ENCODE peak calls at places on chromosome 3, in four cellular contexts. One of them, this sample, is unnamed.

GRCh38 chr3:126750760-126751129 is 46.7 kb downstream of the CHCHD6 start:
- DNase-seq in K562: no peak
- DNase-seq in HepG2: no peak
- DNase-seq in endothelial cell of umbilical vein: no peak
- DNase-seq in this sample: no peak

GRCh38 chr3:184336484-184337230 is 743 bp upstream of the FAM131A start:
- DNase-seq in endothelial cell of umbilical vein: peak
- DNase-seq in HepG2: peak
- DNase-seq in K562: no peak
- DNase-seq in this sample: no peak

GRCh38 chr3:33383951-33384350 is 56.3 kb downstream of the UBP1 start:
- DNase-seq in endothelial cell of umbilical vein: no peak
- DNase-seq in K562: no peak
- DNase-seq in HepG2: no peak
- DNase-seq in this sample: no peak

GRCh38 chr3:58293516-58293915 is 12.5 kb upstream of the RPP14 start:
- DNase-seq in K562: no peak
- DNase-seq in HepG2: no peak
- DNase-seq in endothelial cell of umbilical vein: no peak
- DNase-seq in this sample: no peak

GRCh38 chr3:4850211-4850927 is 128.9 kb upstream of the BHLHE40 start:
- DNase-seq in HepG2: no peak
- DNase-seq in K562: no peak
- DNase-seq in endothelial cell of umbilical vein: no peak
- DNase-seq in this sample: peak

GRCh38 chr3:20015525-20015924 is 3.5 kb upstream of the PP2D1 start:
- DNase-seq in HepG2: no peak
- DNase-seq in K562: peak
- DNase-seq in endothelial cell of umbilical vein: no peak
- DNase-seq in this sample: no peak

GRCh38 chr3:48655063-48655462 is 7.6 kb downstream of the CELSR3 start:
- DNase-seq in endothelial cell of umbilical vein: no peak
- DNase-seq in K562: no peak
- DNase-seq in HepG2: no peak
- DNase-seq in this sample: no peak

GRCh38 chr3:129606522-129607390 is at the start of gene PLXND1:
- DNase-seq in endothelial cell of umbilical vein: peak
- DNase-seq in HepG2: no peak
- DNase-seq in K562: peak
- DNase-seq in this sample: no peak

GRCh38 chr3:69290430-69290829 is 95.5 kb downstream of the FRMD4B start:
- DNase-seq in K562: no peak
- DNase-seq in HepG2: no peak
- DNase-seq in endothelial cell of umbilical vein: no peak
- DNase-seq in this sample: no peak

GRCh38 chr3:7917443-7918151 is 584.0 kb upstream of the LMCD1 start:
- DNase-seq in endothelial cell of umbilical vein: no peak
- DNase-seq in HepG2: no peak
- DNase-seq in K562: no peak
- DNase-seq in this sample: no peak

GRCh38 chr3:155390361-155390760 is 96.9 kb upstream of the STRIT1 start:
- DNase-seq in K562: no peak
- DNase-seq in endothelial cell of umbilical vein: no peak
- DNase-seq in HepG2: no peak
- DNase-seq in this sample: no peak

GRCh38 chr3:14439501-14440167 is 37.2 kb downstream of the SLC6A6 start:
- DNase-seq in HepG2: no peak
- DNase-seq in K562: peak
- DNase-seq in endothelial cell of umbilical vein: peak
- DNase-seq in this sample: no peak

GRCh38 chr3:139559541-139559940 is 20.0 kb upstream of the RBP1 start:
- DNase-seq in K562: no peak
- DNase-seq in endothelial cell of umbilical vein: no peak
- DNase-seq in HepG2: no peak
- DNase-seq in this sample: no peak

GRCh38 chr3:117735481-117736101 is 1026.0 kb downstream of the TUSC7 start:
- DNase-seq in HepG2: no peak
- DNase-seq in endothelial cell of umbilical vein: peak
- DNase-seq in K562: no peak
- DNase-seq in this sample: no peak

GRCh38 chr3:4719011-4719649 is 226.0 kb downstream of the ITPR1 start:
- DNase-seq in K562: no peak
- DNase-seq in HepG2: no peak
- DNase-seq in endothelial cell of umbilical vein: no peak
- DNase-seq in this sample: no peak

GRCh38 chr3:110165753-110166152 is 828.4 kb upstream of the DPPA4 start:
- DNase-seq in K562: no peak
- DNase-seq in endothelial cell of umbilical vein: no peak
- DNase-seq in HepG2: no peak
- DNase-seq in this sample: no peak

GRCh38 chr3:61073532-61073931 is 177.7 kb downstream of the FHIT start:
- DNase-seq in K562: no peak
- DNase-seq in HepG2: no peak
- DNase-seq in endothelial cell of umbilical vein: no peak
- DNase-seq in this sample: no peak

GRCh38 chr3:138862924-138863775 is 28.4 kb upstream of the PIK3CB start:
- DNase-seq in HepG2: peak
- DNase-seq in K562: peak
- DNase-seq in endothelial cell of umbilical vein: peak
- DNase-seq in this sample: no peak

GRCh38 chr3:189272500-189273119 is 100.8 kb downstream of the TPRG1 start:
- DNase-seq in K562: no peak
- DNase-seq in endothelial cell of umbilical vein: no peak
- DNase-seq in HepG2: no peak
- DNase-seq in this sample: no peak

GRCh38 chr3:185488465-185488864 is 10.4 kb downstream of the TMEM41A start:
- DNase-seq in HepG2: no peak
- DNase-seq in K562: no peak
- DNase-seq in endothelial cell of umbilical vein: no peak
- DNase-seq in this sample: no peak

GRCh38 chr3:557972-558371 is 361.4 kb downstream of the CHL1 start:
- DNase-seq in endothelial cell of umbilical vein: no peak
- DNase-seq in K562: no peak
- DNase-seq in HepG2: no peak
- DNase-seq in this sample: peak

GRCh38 chr3:138180375-138181029 is 5.8 kb upstream of the DBR1 start:
- DNase-seq in endothelial cell of umbilical vein: peak
- DNase-seq in K562: no peak
- DNase-seq in HepG2: peak
- DNase-seq in this sample: no peak

GRCh38 chr3:105944721-105945120 is 75.9 kb upstream of the CBLB start:
- DNase-seq in endothelial cell of umbilical vein: no peak
- DNase-seq in HepG2: peak
- DNase-seq in K562: no peak
- DNase-seq in this sample: no peak

GRCh38 chr3:72270072-72270611 is 485.2 kb upstream of the PROK2 start:
- DNase-seq in endothelial cell of umbilical vein: peak
- DNase-seq in K562: peak
- DNase-seq in HepG2: peak
- DNase-seq in this sample: no peak

GRCh38 chr3:150216041-150216811 is 191.9 kb upstream of the TSC22D2 start:
- DNase-seq in K562: no peak
- DNase-seq in HepG2: no peak
- DNase-seq in endothelial cell of umbilical vein: peak
- DNase-seq in this sample: no peak

GRCh38 chr3:29694783-29695182 is 413.9 kb downstream of the RBMS3 start:
- DNase-seq in K562: no peak
- DNase-seq in endothelial cell of umbilical vein: peak
- DNase-seq in HepG2: peak
- DNase-seq in this sample: no peak

GRCh38 chr3:29695201-29695904 is 414.5 kb downstream of the RBMS3 start:
- DNase-seq in K562: no peak
- DNase-seq in endothelial cell of umbilical vein: peak
- DNase-seq in HepG2: no peak
- DNase-seq in this sample: no peak

GRCh38 chr3:29694331-29694730 is 413.5 kb downstream of the RBMS3 start:
- DNase-seq in endothelial cell of umbilical vein: no peak
- DNase-seq in HepG2: no peak
- DNase-seq in K562: no peak
- DNase-seq in this sample: no peak

GRCh38 chr3:29696311-29696710 is 415.4 kb downstream of the RBMS3 start:
- DNase-seq in K562: no peak
- DNase-seq in endothelial cell of umbilical vein: no peak
- DNase-seq in HepG2: no peak
- DNase-seq in this sample: no peak

GRCh38 chr3:29695905-29696238 is 415.0 kb downstream of the RBMS3 start:
- DNase-seq in HepG2: no peak
- DNase-seq in endothelial cell of umbilical vein: no peak
- DNase-seq in K562: no peak
- DNase-seq in this sample: no peak
- TF ChIP-seq MYC in HepG2: no peak
- TF ChIP-seq MYC in endothelial cell of umbilical vein: no peak
- TF ChIP-seq MYC in K562: no peak
- TF ChIP-seq MYC in this sample: no peak

GRCh38 chr3:12796171-12797123 is at the start of gene CAND2:
- DNase-seq in endothelial cell of umbilical vein: peak
- DNase-seq in HepG2: no peak
- DNase-seq in K562: peak
- DNase-seq in this sample: no peak
- H3K9ac ChIP-seq in endothelial cell of umbilical vein: peak
- H3K9ac ChIP-seq in HepG2: no peak
- H3K9ac ChIP-seq in K562: peak
- H3K9ac ChIP-seq in this sample: peak

GRCh38 chr3:148079370-148079769 is 618.3 kb upstream of the AGTR1 start:
- DNase-seq in endothelial cell of umbilical vein: no peak
- DNase-seq in HepG2: no peak
- DNase-seq in K562: no peak
- DNase-seq in this sample: no peak

GRCh38 chr3:148078659-148079058 is 619.0 kb upstream of the AGTR1 start:
- DNase-seq in endothelial cell of umbilical vein: no peak
- DNase-seq in K562: no peak
- DNase-seq in HepG2: no peak
- DNase-seq in this sample: no peak

GRCh38 chr3:148077951-148078350 is 619.8 kb upstream of the AGTR1 start:
- DNase-seq in endothelial cell of umbilical vein: no peak
- DNase-seq in HepG2: no peak
- DNase-seq in K562: no peak
- DNase-seq in this sample: no peak

GRCh38 chr3:148075829-148076716 is 621.6 kb upstream of the AGTR1 start:
- DNase-seq in endothelial cell of umbilical vein: peak
- DNase-seq in HepG2: peak
- DNase-seq in K562: no peak
- DNase-seq in this sample: no peak

GRCh38 chr3:148077318-148077923 is 620.3 kb upstream of the AGTR1 start:
- DNase-seq in K562: peak
- DNase-seq in HepG2: peak
- DNase-seq in endothelial cell of umbilical vein: peak
- DNase-seq in this sample: no peak
- TF ChIP-seq MYC in K562: no peak
- TF ChIP-seq MYC in HepG2: no peak
- TF ChIP-seq MYC in endothelial cell of umbilical vein: no peak
- TF ChIP-seq MYC in this sample: no peak

GRCh38 chr3:100613721-100614390 is 4.5 kb downstream of the ADGRG7 start:
- DNase-seq in K562: no peak
- DNase-seq in endothelial cell of umbilical vein: no peak
- DNase-seq in HepG2: peak
- DNase-seq in this sample: no peak
- H3K9ac ChIP-seq in K562: no peak
- H3K9ac ChIP-seq in endothelial cell of umbilical vein: no peak
- H3K9ac ChIP-seq in HepG2: no peak
- H3K9ac ChIP-seq in this sample: no peak

This sample was measured in GM12878.